ENCODE peak calls at places on chromosome 10, in nine cellular contexts. One of them, this sample, is unnamed.

GRCh38 chr10:132457328-132458070 is 60.5 kb downstream of the PWWP2B start:
- DNase-seq in uterus: no peak
- DNase-seq in psoas muscle: peak; percentile 45
- DNase-seq in astrocyte: no peak
- DNase-seq in left ventricle myocardium inferior: no peak
- DNase-seq in pancreas: peak; percentile 76
- DNase-seq in sigmoid colon: no peak
- DNase-seq in CD8-positive, alpha-beta memory T cell: no peak
- DNase-seq in CD8-positive, alpha-beta T cell: no peak
- DNase-seq in this sample: no peak

GRCh38 chr10:102313221-102313896 is 68.0 kb downstream of the GBF1 start:
- DNase-seq in uterus: no peak
- DNase-seq in psoas muscle: no peak
- DNase-seq in astrocyte: peak; percentile 23
- DNase-seq in left ventricle myocardium inferior: no peak
- DNase-seq in pancreas: no peak
- DNase-seq in sigmoid colon: no peak
- DNase-seq in CD8-positive, alpha-beta memory T cell: no peak
- DNase-seq in CD8-positive, alpha-beta T cell: no peak
- DNase-seq in this sample: no peak

GRCh38 chr10:94225589-94225988 is 137.2 kb downstream of the NOC3L start:
- DNase-seq in uterus: no peak
- DNase-seq in psoas muscle: no peak
- DNase-seq in astrocyte: no peak
- DNase-seq in left ventricle myocardium inferior: no peak
- DNase-seq in pancreas: no peak
- DNase-seq in sigmoid colon: no peak
- DNase-seq in CD8-positive, alpha-beta memory T cell: no peak
- DNase-seq in CD8-positive, alpha-beta T cell: no peak
- DNase-seq in this sample: no peak

GRCh38 chr10:19918800-19919199 is 102.6 kb downstream of the PLXDC2 start:
- DNase-seq in uterus: no peak
- DNase-seq in psoas muscle: no peak
- DNase-seq in astrocyte: peak; percentile 71
- DNase-seq in left ventricle myocardium inferior: no peak
- DNase-seq in pancreas: no peak
- DNase-seq in sigmoid colon: no peak
- DNase-seq in CD8-positive, alpha-beta memory T cell: no peak
- DNase-seq in CD8-positive, alpha-beta T cell: no peak
- DNase-seq in this sample: no peak

GRCh38 chr10:133457100-133457841 is 3.5 kb downstream of the SCART1 start:
- DNase-seq in uterus: peak; percentile 7
- DNase-seq in psoas muscle: peak; percentile 47
- DNase-seq in astrocyte: no peak
- DNase-seq in left ventricle myocardium inferior: no peak
- DNase-seq in pancreas: peak; percentile 62
- DNase-seq in sigmoid colon: no peak
- DNase-seq in CD8-positive, alpha-beta memory T cell: no peak
- DNase-seq in CD8-positive, alpha-beta T cell: no peak
- DNase-seq in this sample: no peak

GRCh38 chr10:124066744-124067714 is 26.4 kb downstream of the CHST15 start:
- DNase-seq in uterus: no peak
- DNase-seq in psoas muscle: no peak
- DNase-seq in astrocyte: no peak
- DNase-seq in left ventricle myocardium inferior: no peak
- DNase-seq in pancreas: no peak
- DNase-seq in sigmoid colon: no peak
- DNase-seq in CD8-positive, alpha-beta memory T cell: no peak
- DNase-seq in CD8-positive, alpha-beta T cell: no peak
- DNase-seq in this sample: no peak

GRCh38 chr10:71736570-71737355 is 17.2 kb upstream of the C10orf105 start:
- DNase-seq in uterus: no peak
- DNase-seq in psoas muscle: no peak
- DNase-seq in astrocyte: no peak
- DNase-seq in left ventricle myocardium inferior: no peak
- DNase-seq in pancreas: no peak
- DNase-seq in sigmoid colon: no peak
- DNase-seq in CD8-positive, alpha-beta memory T cell: no peak
- DNase-seq in CD8-positive, alpha-beta T cell: no peak
- DNase-seq in this sample: no peak

GRCh38 chr10:47206449-47207279 is 93.3 kb upstream of the GDF10 start:
- DNase-seq in uterus: no peak
- DNase-seq in psoas muscle: no peak
- DNase-seq in astrocyte: peak; percentile 31
- DNase-seq in left ventricle myocardium inferior: no peak
- DNase-seq in pancreas: no peak
- DNase-seq in sigmoid colon: no peak
- DNase-seq in CD8-positive, alpha-beta memory T cell: peak; percentile 54
- DNase-seq in CD8-positive, alpha-beta T cell: peak; percentile 63
- DNase-seq in this sample: peak; percentile 63

GRCh38 chr10:2851544-2851943 is 215.8 kb upstream of the PFKP start:
- DNase-seq in uterus: no peak
- DNase-seq in psoas muscle: no peak
- DNase-seq in astrocyte: no peak
- DNase-seq in left ventricle myocardium inferior: no peak
- DNase-seq in pancreas: no peak
- DNase-seq in sigmoid colon: no peak
- DNase-seq in CD8-positive, alpha-beta memory T cell: no peak
- DNase-seq in CD8-positive, alpha-beta T cell: no peak
- DNase-seq in this sample: no peak

GRCh38 chr10:36094091-36094490 is 452.0 kb upstream of the FZD8 start:
- DNase-seq in uterus: no peak
- DNase-seq in psoas muscle: peak; percentile 49
- DNase-seq in astrocyte: no peak
- DNase-seq in left ventricle myocardium inferior: no peak
- DNase-seq in pancreas: no peak
- DNase-seq in sigmoid colon: no peak
- DNase-seq in CD8-positive, alpha-beta memory T cell: no peak
- DNase-seq in CD8-positive, alpha-beta T cell: no peak
- DNase-seq in this sample: no peak

GRCh38 chr10:80413152-80413996 is 5.0 kb downstream of the PRXL2A start:
- DNase-seq in uterus: no peak
- DNase-seq in psoas muscle: no peak
- DNase-seq in astrocyte: peak; percentile 34
- DNase-seq in left ventricle myocardium inferior: no peak
- DNase-seq in pancreas: no peak
- DNase-seq in sigmoid colon: no peak
- DNase-seq in CD8-positive, alpha-beta memory T cell: no peak
- DNase-seq in CD8-positive, alpha-beta T cell: no peak
- DNase-seq in this sample: no peak

GRCh38 chr10:73968101-73968515 is 29.8 kb upstream of the VCL start:
- DNase-seq in uterus: no peak
- DNase-seq in psoas muscle: no peak
- DNase-seq in astrocyte: peak; percentile 25
- DNase-seq in left ventricle myocardium inferior: no peak
- DNase-seq in pancreas: no peak
- DNase-seq in sigmoid colon: no peak
- DNase-seq in CD8-positive, alpha-beta memory T cell: peak; percentile 35
- DNase-seq in CD8-positive, alpha-beta T cell: no peak
- DNase-seq in this sample: no peak

GRCh38 chr10:6145414-6145978 is 56.7 kb downstream of the RBM17 start:
- DNase-seq in uterus: no peak
- DNase-seq in psoas muscle: no peak
- DNase-seq in astrocyte: no peak
- DNase-seq in left ventricle myocardium inferior: no peak
- DNase-seq in pancreas: peak; percentile 74
- DNase-seq in sigmoid colon: no peak
- DNase-seq in CD8-positive, alpha-beta memory T cell: no peak
- DNase-seq in CD8-positive, alpha-beta T cell: no peak
- DNase-seq in this sample: no peak

GRCh38 chr10:76936182-76936581 is 701.4 kb downstream of the KCNMA1 start:
- DNase-seq in uterus: no peak
- DNase-seq in psoas muscle: no peak
- DNase-seq in astrocyte: no peak
- DNase-seq in left ventricle myocardium inferior: no peak
- DNase-seq in pancreas: no peak
- DNase-seq in sigmoid colon: no peak
- DNase-seq in CD8-positive, alpha-beta memory T cell: no peak
- DNase-seq in CD8-positive, alpha-beta T cell: no peak
- DNase-seq in this sample: no peak

GRCh38 chr10:86411852-86412550 is 45.4 kb upstream of the GRID1 start:
- DNase-seq in uterus: no peak
- DNase-seq in psoas muscle: no peak
- DNase-seq in astrocyte: no peak
- DNase-seq in left ventricle myocardium inferior: no peak
- DNase-seq in pancreas: no peak
- DNase-seq in sigmoid colon: no peak
- DNase-seq in CD8-positive, alpha-beta memory T cell: no peak
- DNase-seq in CD8-positive, alpha-beta T cell: no peak
- DNase-seq in this sample: no peak
- H3K4me3 ChIP-seq in uterus: no peak overlapping the region
- H3K4me3 ChIP-seq in psoas muscle: no peak overlapping the region
- H3K4me3 ChIP-seq in astrocyte: no peak overlapping the region
- H3K4me3 ChIP-seq in left ventricle myocardium inferior: no peak overlapping the region
- H3K4me3 ChIP-seq in pancreas: no peak overlapping the region
- H3K4me3 ChIP-seq in sigmoid colon: no peak overlapping the region
- H3K4me3 ChIP-seq in CD8-positive, alpha-beta memory T cell: peak overlapping the region; percentile 25
- H3K4me3 ChIP-seq in CD8-positive, alpha-beta T cell: no peak overlapping the region
- H3K4me3 ChIP-seq in this sample: peak overlapping the region; percentile 8

DNA sequence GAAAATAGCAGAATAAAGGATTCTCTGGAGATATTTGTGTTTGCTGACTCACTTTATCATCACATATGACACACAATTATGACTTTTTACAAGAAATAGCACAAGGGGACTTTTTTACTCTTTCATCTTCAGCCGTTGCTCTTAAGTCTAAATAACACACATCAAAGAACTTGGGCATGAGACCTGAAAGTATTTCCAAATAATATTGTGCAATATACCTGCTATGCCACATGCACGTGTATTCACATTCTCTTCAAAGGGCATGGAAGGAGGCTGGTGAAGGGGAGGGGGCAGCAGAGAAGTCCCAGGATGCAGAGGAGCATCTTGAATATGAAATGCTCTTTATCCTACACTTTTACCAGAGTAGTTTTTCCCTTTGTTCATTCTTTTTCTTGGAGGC is 4.1 kb upstream of the ADARB2 start:
- DNase-seq in uterus: no peak
- DNase-seq in psoas muscle: no peak
- DNase-seq in astrocyte: no peak
- DNase-seq in left ventricle myocardium inferior: no peak
- DNase-seq in pancreas: no peak
- DNase-seq in sigmoid colon: no peak
- DNase-seq in CD8-positive, alpha-beta memory T cell: no peak
- DNase-seq in CD8-positive, alpha-beta T cell: no peak
- DNase-seq in this sample: no peak
- H3K27me3 ChIP-seq in uterus: no peaks in the 10 kb centered on the region
- H3K27me3 ChIP-seq in psoas muscle: no peaks in the 10 kb centered on the region
- H3K27me3 ChIP-seq in astrocyte: peaks cover 4% of the 10 kb centered on the region
- H3K27me3 ChIP-seq in left ventricle myocardium inferior: peaks cover 96% of the 10 kb centered on the region
- H3K27me3 ChIP-seq in pancreas: peaks cover 32% of the 10 kb centered on the region
- H3K27me3 ChIP-seq in sigmoid colon: peaks cover 26% of the 10 kb centered on the region
- H3K27me3 ChIP-seq in CD8-positive, alpha-beta memory T cell: peaks cover 13% of the 10 kb centered on the region
- H3K27me3 ChIP-seq in CD8-positive, alpha-beta T cell: peaks cover 6% of the 10 kb centered on the region
- H3K27me3 ChIP-seq in this sample: peaks cover 4% of the 10 kb centered on the region

GRCh38 chr10:110859206-110859946 is 12.4 kb upstream of the PDCD4 start:
- DNase-seq in uterus: no peak
- DNase-seq in psoas muscle: no peak
- DNase-seq in astrocyte: no peak
- DNase-seq in left ventricle myocardium inferior: no peak
- DNase-seq in pancreas: peak; percentile 93
- DNase-seq in sigmoid colon: peak; percentile 54
- DNase-seq in CD8-positive, alpha-beta memory T cell: no peak
- DNase-seq in CD8-positive, alpha-beta T cell: peak; percentile 48
- DNase-seq in this sample: no peak

GRCh38 chr10:110857265-110858158 is 14.2 kb upstream of the PDCD4 start:
- DNase-seq in uterus: no peak
- DNase-seq in psoas muscle: no peak
- DNase-seq in astrocyte: peak; percentile 61
- DNase-seq in left ventricle myocardium inferior: no peak
- DNase-seq in pancreas: peak; percentile 84
- DNase-seq in sigmoid colon: peak; percentile 61
- DNase-seq in CD8-positive, alpha-beta memory T cell: no peak
- DNase-seq in CD8-positive, alpha-beta T cell: peak; percentile 62
- DNase-seq in this sample: no peak

GRCh38 chr10:110860576-110861241 is 11.0 kb upstream of the PDCD4 start:
- DNase-seq in uterus: no peak
- DNase-seq in psoas muscle: peak; percentile 47
- DNase-seq in astrocyte: no peak
- DNase-seq in left ventricle myocardium inferior: no peak
- DNase-seq in pancreas: no peak
- DNase-seq in sigmoid colon: peak; percentile 36
- DNase-seq in CD8-positive, alpha-beta memory T cell: peak; percentile 84
- DNase-seq in CD8-positive, alpha-beta T cell: peak; percentile 79
- DNase-seq in this sample: peak; percentile 71

GRCh38 chr10:110859947-110860376 is 11.8 kb upstream of the PDCD4 start:
- DNase-seq in uterus: no peak
- DNase-seq in psoas muscle: no peak
- DNase-seq in astrocyte: peak; percentile 26
- DNase-seq in left ventricle myocardium inferior: no peak
- DNase-seq in pancreas: no peak
- DNase-seq in sigmoid colon: peak; percentile 67
- DNase-seq in CD8-positive, alpha-beta memory T cell: no peak
- DNase-seq in CD8-positive, alpha-beta T cell: no peak
- DNase-seq in this sample: no peak

DNA sequence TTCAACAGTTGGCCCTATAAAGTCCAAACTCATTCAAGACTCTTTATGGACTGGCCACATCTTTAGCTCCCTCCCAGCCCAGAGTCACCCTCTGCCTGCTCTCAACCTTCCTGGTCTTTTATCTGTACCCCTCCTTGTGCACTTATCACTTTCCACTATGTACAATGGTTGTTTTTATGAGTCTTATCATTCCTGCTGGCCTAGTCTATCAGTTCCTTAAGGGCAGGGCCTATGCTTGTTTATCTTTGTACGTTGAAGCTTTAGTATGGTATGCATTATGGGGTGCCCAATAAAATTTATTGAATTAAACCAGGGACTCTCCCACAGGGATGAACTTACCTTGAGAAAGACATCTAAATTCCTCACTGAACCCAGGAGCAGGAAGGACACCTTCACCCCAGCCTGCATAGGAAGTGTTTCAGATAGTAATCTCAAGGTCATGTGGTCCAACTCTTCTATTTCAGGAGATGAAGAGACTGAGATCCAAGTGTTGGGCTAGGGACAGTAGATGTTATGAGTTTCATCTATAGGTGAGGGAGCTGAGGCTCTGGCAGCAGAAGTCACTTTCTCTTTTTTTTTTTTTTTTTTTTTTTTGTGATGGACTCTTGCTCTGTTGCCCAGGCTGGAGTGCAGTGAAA is 13.3 kb upstream of the PDCD4 start:
- DNase-seq in uterus: no peak
- DNase-seq in psoas muscle: no peak
- DNase-seq in astrocyte: no peak
- DNase-seq in left ventricle myocardium inferior: no peak
- DNase-seq in pancreas: no peak
- DNase-seq in sigmoid colon: no peak
- DNase-seq in CD8-positive, alpha-beta memory T cell: no peak
- DNase-seq in CD8-positive, alpha-beta T cell: no peak
- DNase-seq in this sample: no peak
- H3K4me1 ChIP-seq in uterus: no peaks in the 10 kb centered on the region
- H3K4me1 ChIP-seq in psoas muscle: peaks cover 14% of the 10 kb centered on the region
- H3K4me1 ChIP-seq in astrocyte: no peaks in the 10 kb centered on the region
- H3K4me1 ChIP-seq in left ventricle myocardium inferior: peaks cover 35% of the 10 kb centered on the region
- H3K4me1 ChIP-seq in pancreas: peaks cover 47% of the 10 kb centered on the region
- H3K4me1 ChIP-seq in sigmoid colon: peaks cover 21% of the 10 kb centered on the region
- H3K4me1 ChIP-seq in CD8-positive, alpha-beta memory T cell: peaks cover 90% of the 10 kb centered on the region
- H3K4me1 ChIP-seq in CD8-positive, alpha-beta T cell: peaks cover 75% of the 10 kb centered on the region
- H3K4me1 ChIP-seq in this sample: peaks cover 81% of the 10 kb centered on the region

DNA sequence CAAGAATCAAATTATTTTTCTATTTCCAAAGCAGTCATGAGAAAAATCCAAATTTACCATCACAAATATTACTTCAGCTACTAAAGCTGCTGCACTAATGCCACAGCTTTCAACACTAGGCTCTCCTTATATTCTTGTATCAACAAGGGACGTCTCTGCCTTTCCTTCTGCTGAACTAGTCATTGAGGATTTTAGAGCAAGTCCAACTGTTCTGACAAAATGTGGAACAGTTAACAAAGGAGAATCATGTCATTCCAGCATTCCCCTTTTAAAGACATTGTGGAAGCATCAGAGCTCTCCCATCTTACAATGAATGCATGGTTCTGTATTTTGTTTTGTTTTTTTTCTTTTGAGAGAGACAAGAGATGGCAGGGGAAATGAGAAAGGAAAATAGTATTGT is 28.6 kb downstream of the FAM13C start:
- DNase-seq in uterus: no peak
- DNase-seq in psoas muscle: no peak
- DNase-seq in astrocyte: no peak
- DNase-seq in left ventricle myocardium inferior: no peak
- DNase-seq in pancreas: no peak
- DNase-seq in sigmoid colon: no peak
- DNase-seq in CD8-positive, alpha-beta memory T cell: no peak
- DNase-seq in CD8-positive, alpha-beta T cell: no peak
- DNase-seq in this sample: no peak
- H3K4me3 ChIP-seq in uterus: no peak overlapping the region
- H3K4me3 ChIP-seq in psoas muscle: no peak overlapping the region
- H3K4me3 ChIP-seq in astrocyte: no peak overlapping the region
- H3K4me3 ChIP-seq in left ventricle myocardium inferior: no peak overlapping the region
- H3K4me3 ChIP-seq in pancreas: no peak overlapping the region
- H3K4me3 ChIP-seq in sigmoid colon: no peak overlapping the region
- H3K4me3 ChIP-seq in CD8-positive, alpha-beta memory T cell: no peak overlapping the region
- H3K4me3 ChIP-seq in CD8-positive, alpha-beta T cell: no peak overlapping the region
- H3K4me3 ChIP-seq in this sample: no peak overlapping the region